ENCODE peak calls at places on chromosomes 2 and 18, in five cellular contexts. One of them, this sample, is unnamed.

GRCh38 chr18:49899647-49900330 is 86.5 kb upstream of the ACAA2 start:
- DNase-seq in fibroblast of the conjunctiva: no peak
- DNase-seq in T-helper 2 cell: no peak
- DNase-seq in amygdala: no peak
- DNase-seq in GM12865: no peak
- DNase-seq in this sample: no peak

GRCh38 chr2:69400121-69400520 is 13.1 kb upstream of the GFPT1 start:
- DNase-seq in fibroblast of the conjunctiva: no peak
- DNase-seq in T-helper 2 cell: no peak
- DNase-seq in amygdala: no peak
- DNase-seq in GM12865: no peak
- DNase-seq in this sample: no peak

GRCh38 chr18:77754475-77755044 is 504.9 kb downstream of the GALR1 start:
- DNase-seq in fibroblast of the conjunctiva: no peak
- DNase-seq in T-helper 2 cell: no peak
- DNase-seq in amygdala: no peak
- DNase-seq in GM12865: no peak
- DNase-seq in this sample: no peak

GRCh38 chr2:173792166-173792565 is 173.0 kb downstream of the SP3 start:
- DNase-seq in fibroblast of the conjunctiva: no peak
- DNase-seq in T-helper 2 cell: no peak
- DNase-seq in amygdala: no peak
- DNase-seq in GM12865: no peak
- DNase-seq in this sample: no peak

GRCh38 chr2:70460333-70460732 is 93.3 kb downstream of the TGFA start:
- DNase-seq in fibroblast of the conjunctiva: no peak
- DNase-seq in T-helper 2 cell: no peak
- DNase-seq in amygdala: no peak
- DNase-seq in GM12865: no peak
- DNase-seq in this sample: no peak

GRCh38 chr2:233486778-233487552 is 79.6 kb downstream of the USP40 start:
- DNase-seq in fibroblast of the conjunctiva: peak
- DNase-seq in T-helper 2 cell: no peak
- DNase-seq in amygdala: no peak
- DNase-seq in GM12865: no peak
- DNase-seq in this sample: no peak

GRCh38 chr2:122300758-122301157 is 545.3 kb downstream of the TSN start:
- DNase-seq in fibroblast of the conjunctiva: no peak
- DNase-seq in T-helper 2 cell: no peak
- DNase-seq in amygdala: no peak
- DNase-seq in GM12865: peak
- DNase-seq in this sample: no peak

GRCh38 chr2:55721601-55722215 is 28.1 kb upstream of the PNPT1 start:
- DNase-seq in fibroblast of the conjunctiva: no peak
- DNase-seq in T-helper 2 cell: no peak
- DNase-seq in amygdala: no peak
- DNase-seq in GM12865: no peak
- DNase-seq in this sample: no peak

GRCh38 chr2:65557616-65558573 is 125.5 kb upstream of the SPRED2 start:
- DNase-seq in fibroblast of the conjunctiva: no peak
- DNase-seq in T-helper 2 cell: no peak
- DNase-seq in amygdala: no peak
- DNase-seq in GM12865: no peak
- DNase-seq in this sample: no peak

GRCh38 chr2:28276076-28276618 is 116.5 kb upstream of the FOSL2 start:
- DNase-seq in fibroblast of the conjunctiva: peak
- DNase-seq in T-helper 2 cell: no peak
- DNase-seq in amygdala: no peak
- DNase-seq in GM12865: peak
- DNase-seq in this sample: no peak

GRCh38 chr2:43033466-43034241 is 192.8 kb downstream of the ZFP36L2 start:
- DNase-seq in fibroblast of the conjunctiva: no peak
- DNase-seq in T-helper 2 cell: no peak
- DNase-seq in amygdala: no peak
- DNase-seq in GM12865: no peak
- DNase-seq in this sample: no peak

GRCh38 chr2:38474833-38475566 is 97.9 kb upstream of the ATL2 start:
- DNase-seq in fibroblast of the conjunctiva: no peak
- DNase-seq in T-helper 2 cell: no peak
- DNase-seq in amygdala: no peak
- DNase-seq in GM12865: peak
- DNase-seq in this sample: no peak

GRCh38 chr2:174546519-174547506 is 50.8 kb downstream of the WIPF1 start:
- DNase-seq in fibroblast of the conjunctiva: peak
- DNase-seq in T-helper 2 cell: no peak
- DNase-seq in amygdala: no peak
- DNase-seq in GM12865: peak
- DNase-seq in this sample: no peak

GRCh38 chr2:73081181-73081671 is 9.7 kb upstream of the SFXN5 start:
- DNase-seq in fibroblast of the conjunctiva: no peak
- DNase-seq in T-helper 2 cell: no peak
- DNase-seq in amygdala: no peak
- DNase-seq in GM12865: no peak
- DNase-seq in this sample: no peak

GRCh38 chr18:27483266-27483665 is 298.2 kb upstream of the CHST9 start:
- DNase-seq in fibroblast of the conjunctiva: no peak
- DNase-seq in T-helper 2 cell: no peak
- DNase-seq in amygdala: no peak
- DNase-seq in GM12865: no peak
- DNase-seq in this sample: no peak

GRCh38 chr2:174597347-174598047 is at the start of gene WIPF1:
- DNase-seq in fibroblast of the conjunctiva: no peak
- DNase-seq in T-helper 2 cell: no peak
- DNase-seq in amygdala: no peak
- DNase-seq in GM12865: peak
- DNase-seq in this sample: no peak

GRCh38 chr2:108377815-108378630 is at the start of gene SULT1C4:
- DNase-seq in fibroblast of the conjunctiva: no peak
- DNase-seq in T-helper 2 cell: no peak
- DNase-seq in amygdala: no peak
- DNase-seq in GM12865: no peak
- DNase-seq in this sample: no peak

GRCh38 chr2:110854355-110855081 is 122.1 kb downstream of the ACOXL start:
- DNase-seq in fibroblast of the conjunctiva: no peak
- DNase-seq in T-helper 2 cell: no peak
- DNase-seq in amygdala: no peak
- DNase-seq in GM12865: peak
- DNase-seq in this sample: no peak

GRCh38 chr2:20578266-20578894 is 72.5 kb downstream of the HS1BP3 start:
- DNase-seq in fibroblast of the conjunctiva: no peak
- DNase-seq in T-helper 2 cell: no peak
- DNase-seq in amygdala: no peak
- DNase-seq in GM12865: no peak
- DNase-seq in this sample: no peak

GRCh38 chr18:12628706-12629702 is 28.9 kb downstream of the SPIRE1 start:
- DNase-seq in fibroblast of the conjunctiva: peak
- DNase-seq in T-helper 2 cell: no peak
- DNase-seq in amygdala: no peak
- DNase-seq in GM12865: no peak
- DNase-seq in this sample: no peak

GRCh38 chr2:71614976-71615768 is 161.8 kb downstream of the DYSF start:
- DNase-seq in fibroblast of the conjunctiva: peak
- DNase-seq in T-helper 2 cell: no peak
- DNase-seq in amygdala: no peak
- DNase-seq in GM12865: no peak
- DNase-seq in this sample: peak

GRCh38 chr18:80253871-80254492 is 6.7 kb upstream of the PARD6G start:
- DNase-seq in fibroblast of the conjunctiva: no peak
- DNase-seq in T-helper 2 cell: no peak
- DNase-seq in amygdala: no peak
- DNase-seq in GM12865: no peak
- DNase-seq in this sample: no peak

GRCh38 chr2:158979775-158980174 is 11.3 kb downstream of the TANC1 start:
- DNase-seq in fibroblast of the conjunctiva: no peak
- DNase-seq in T-helper 2 cell: no peak
- DNase-seq in amygdala: no peak
- DNase-seq in GM12865: no peak
- DNase-seq in this sample: no peak

GRCh38 chr2:215367647-215368492 is 56.0 kb downstream of the ATIC start:
- DNase-seq in fibroblast of the conjunctiva: no peak
- DNase-seq in T-helper 2 cell: no peak
- DNase-seq in amygdala: no peak
- DNase-seq in GM12865: no peak
- DNase-seq in this sample: no peak

This sample was measured in breast epithelium.